ENCODE peak calls at places on chromosome 1, in nine cellular contexts. W is fibroblast of lung, X is thyroid gland, C is foreskin fibroblast, V is endothelial cell, Z is body of pancreas, B is upper lobe of left lung, J is bronchial epithelial cell, U is MCF 10A. A is an unnamed sample.

GRCh38 chr1:154474802-154475201 is 27.2 kb upstream of the TDRD10 start:
- DNase-seq in J (peak; percentile 73), B (no peak), V (no peak), W (peak; percentile 66), C (peak; percentile 74), X (peak; percentile 58), U (peak; percentile 89), Z (peak; percentile 67), A (no peak)

GRCh38 chr1:81650741-81651140 is 150.0 kb upstream of the ADGRL2 start:
- DNase-seq in X (peak; percentile 34), U (no peak), J (no peak), B (no peak), V (no peak), Z (no peak), C (no peak), W (no peak), A (no peak)

GRCh38 chr1:63698001-63698838 is 75.6 kb upstream of the ROR1 start:
- DNase-seq in C (no peak), X (no peak), B (peak; percentile 29), U (no peak), Z (peak; percentile 79), V (no peak), J (no peak), W (peak; percentile 75), A (no peak)

GRCh38 chr1:3352952-3353331 is 101.5 kb upstream of the ARHGEF16 start:
- DNase-seq in B (peak; percentile 66), C (peak; percentile 30), W (no peak), U (no peak), J (no peak), V (no peak), Z (peak; percentile 67), X (peak; percentile 92), A (no peak)

GRCh38 chr1:170085089-170085488 is 10.6 kb upstream of the KIFAP3 start:
- DNase-seq in Z (no peak), X (no peak), V (no peak), U (no peak), W (no peak), C (no peak), J (peak; percentile 48), B (no peak), A (no peak)

GRCh38 chr1:73401666-73402065 is 796.3 kb downstream of the LRRIQ3 start:
- DNase-seq in U (peak; percentile 17), V (no peak), C (no peak), X (no peak), W (no peak), Z (no peak), J (peak; percentile 0), B (no peak), A (no peak)

GRCh38 chr1:86648255-86648654 is 56.1 kb upstream of the SH3GLB1 start:
- DNase-seq in B (no peak), X (no peak), Z (no peak), J (peak; percentile 95), V (no peak), U (peak; percentile 77), C (peak; percentile 66), W (peak; percentile 82), A (no peak)

GRCh38 chr1:1732381-1732780 is 8.2 kb upstream of the CDK11A start:
- DNase-seq in J (no peak), C (no peak), W (no peak), Z (no peak), X (no peak), V (no peak), B (no peak), U (no peak), A (no peak)

GRCh38 chr1:246679211-246680177 is 44.7 kb upstream of the SCCPDH start:
- DNase-seq in Z (no peak), W (no peak), B (no peak), X (peak; percentile 23), C (no peak), V (no peak), J (no peak), U (no peak), A (no peak)

GRCh38 chr1:239819075-239819474 is 272.6 kb upstream of the FMN2 start:
- DNase-seq in Z (no peak), W (no peak), J (no peak), U (peak; percentile 35), V (no peak), C (no peak), B (no peak), X (no peak), A (no peak)
- TF ChIP-seq CTCF in Z (no peak), W (no peak), J (no peak), U (peak; percentile 19), V (peak; percentile 29), C (no peak), B (no peak), X (no peak), A (peak; percentile 42)

DNA sequence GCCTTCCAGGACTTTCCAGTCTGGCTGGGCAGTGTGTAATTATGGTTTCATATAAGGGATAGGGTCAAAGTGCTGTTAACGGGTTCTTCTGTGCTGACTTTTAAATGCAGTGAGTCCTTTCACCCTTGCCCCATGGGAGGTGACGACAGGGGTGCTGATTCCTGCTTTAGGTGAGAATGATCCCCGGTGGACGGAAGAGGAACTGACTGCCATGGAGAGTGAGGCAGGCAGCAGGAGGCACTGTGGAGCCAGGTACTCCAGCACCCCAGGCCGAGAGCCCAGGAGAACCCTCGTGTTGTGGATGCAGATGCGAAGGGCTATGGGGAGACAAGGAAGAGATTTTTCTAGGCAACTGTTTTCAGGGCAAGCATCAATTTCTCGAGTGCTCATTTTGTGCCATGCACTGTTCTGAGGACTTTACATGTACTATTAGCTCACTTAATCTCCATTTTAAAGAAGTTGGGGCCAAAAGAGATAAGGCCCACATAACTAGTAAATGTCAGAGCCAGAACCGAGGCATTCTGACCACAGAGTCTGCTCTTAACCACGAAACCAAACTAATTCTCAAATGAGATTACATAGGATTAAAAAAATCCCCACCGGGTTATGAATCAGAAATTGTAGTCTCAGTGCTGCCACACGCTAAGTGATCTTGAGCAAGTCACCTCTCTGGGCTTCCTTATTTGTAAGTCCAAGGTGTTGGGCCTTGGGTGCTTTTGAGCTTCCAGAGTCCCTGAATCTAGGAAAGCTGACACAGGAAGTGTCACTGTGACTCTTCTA is 28.2 kb downstream of the STPG1 start:
- DNase-seq in U (peak; percentile 79), W (no peak), J (peak; percentile 67), V (peak; percentile 21), B (no peak), X (no peak), C (no peak), Z (no peak), A (no peak)
- TF ChIP-seq CTCF in U (peak; percentile 53), W (peak; percentile 23), J (peak; percentile 72), V (peak; percentile 48), B (peak; percentile 32), X (peak; percentile 26), C (peak; percentile 41), Z (peak; percentile 6), A (peak; percentile 64)

DNA sequence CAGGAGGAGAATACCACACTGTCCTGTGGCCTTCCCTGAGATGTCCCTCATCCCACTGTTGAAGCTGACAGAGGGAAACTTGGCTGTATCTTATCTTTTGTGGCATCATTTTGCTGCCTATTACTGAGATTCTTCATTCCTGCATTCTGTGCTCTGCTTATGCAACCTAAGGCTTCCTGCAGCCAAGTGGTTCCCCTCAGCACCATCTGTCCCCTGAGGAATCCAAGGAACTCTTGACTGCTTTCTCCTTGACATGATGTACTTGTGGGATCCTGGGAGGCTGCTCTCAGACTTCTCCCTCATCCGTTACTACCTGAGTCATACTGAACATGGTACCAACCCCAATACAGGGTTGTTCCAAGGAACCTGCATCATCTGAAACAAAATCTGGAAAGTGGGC is 21.1 kb upstream of the RIMKLA start:
- DNase-seq in J (no peak), X (no peak), B (no peak), C (no peak), W (no peak), Z (no peak), U (no peak), V (no peak), A (no peak)
- TF ChIP-seq CTCF in J (no peak), X (no peak), B (no peak), C (no peak), W (no peak), Z (no peak), U (no peak), V (no peak), A (no peak)

GRCh38 chr1:70039485-70039884 is 165.9 kb downstream of the LRRC40 start:
- DNase-seq in Z (no peak), J (no peak), B (no peak), C (no peak), V (no peak), W (no peak), U (no peak), X (no peak), A (no peak)

GRCh38 chr1:70038025-70038424 is 167.4 kb downstream of the LRRC40 start:
- DNase-seq in W (no peak), C (peak; percentile 16), Z (no peak), X (no peak), U (peak; percentile 76), B (no peak), J (peak; percentile 54), V (no peak), A (no peak)

GRCh38 chr1:70033934-70034333 is 171.4 kb downstream of the LRRC40 start:
- DNase-seq in V (no peak), X (no peak), B (no peak), J (no peak), C (no peak), U (no peak), W (no peak), Z (no peak), A (no peak)

GRCh38 chr1:70033266-70033873 is 172.0 kb downstream of the LRRC40 start:
- DNase-seq in J (no peak), U (no peak), W (no peak), Z (no peak), B (no peak), V (no peak), C (no peak), X (no peak), A (no peak)

GRCh38 chr1:70034403-70034802 is 171.0 kb downstream of the LRRC40 start:
- DNase-seq in J (peak; percentile 47), C (peak; percentile 67), Z (no peak), W (peak; percentile 74), B (no peak), X (no peak), V (peak; percentile 48), U (peak; percentile 52), A (peak; percentile 21)
- TF ChIP-seq CTCF in J (peak; percentile 36), C (peak; percentile 61), Z (no peak), W (peak; percentile 49), B (no peak), X (no peak), V (no peak), U (peak; percentile 40), A (no peak)

GRCh38 chr1:27392778-27393635 is 585 bp downstream of the GPR3 start:
- DNase-seq in B (no peak), V (no peak), Z (no peak), W (no peak), J (no peak), C (no peak), U (no peak), X (no peak), A (peak; percentile 35)
- TF ChIP-seq CTCF in B (peak; percentile 7), V (peak; percentile 19), Z (no peak), W (peak; percentile 33), J (peak; percentile 24), C (peak; percentile 35), U (peak; percentile 19), X (no peak), A (no peak)

A was measured in glutamatergic neuron.